ENCODE peak calls at places on chromosomes 11 and 22, in nine cellular contexts. J is CD4-positive, CD25-positive, alpha-beta regulatory T cell; Z is cardiac muscle cell; M is aorta; L is CD8-positive, alpha-beta memory T cell; S is ovary; I is thoracic aorta; G is IMR-90; U is GM23248. B is an unnamed sample. For H3K27me3, the result is how much of the 10 kb centered on the place peaks cover.

GRCh38 chr22:36366291-36366708 is 21.5 kb downstream of the MYH9 start:
- DNase-seq in J (no peak), Z (no peak), M (no peak), L (no peak), S (no peak), I (peak), G (peak), U (no peak), B (no peak)

GRCh38 chr11:46896719-46897406 is 21.5 kb downstream of the LRP4 start:
- DNase-seq in J (peak), Z (peak), M (no peak), L (no peak), S (no peak), I (no peak), G (peak), U (peak), B (no peak)

GRCh38 chr11:74256370-74257133 is 54.9 kb downstream of the P4HA3 start:
- DNase-seq in J (no peak), Z (no peak), M (no peak), L (no peak), S (no peak), I (no peak), G (no peak), U (peak), B (no peak)

GRCh38 chr11:78870655-78871054 is 296.0 kb upstream of the NARS2 start:
- DNase-seq in J (no peak), Z (no peak), M (no peak), L (no peak), S (no peak), I (no peak), G (no peak), U (no peak), B (no peak)

GRCh38 chr11:86041975-86042378 is 26.9 kb downstream of the PICALM start:
- DNase-seq in J (peak), Z (peak), M (no peak), L (peak), S (peak), I (peak), G (peak), U (peak), B (peak)

GRCh38 chr11:128453444-128454336 is 133.7 kb downstream of the ETS1 start:
- DNase-seq in J (peak), Z (no peak), M (peak), L (no peak), S (peak), I (peak), G (peak), U (peak), B (no peak)

GRCh38 chr11:67056640-67057409 is at the start of gene RHOD:
- DNase-seq in J (peak), Z (peak), M (no peak), L (peak), S (peak), I (no peak), G (no peak), U (peak), B (peak)

GRCh38 chr11:113577356-113578163 is 102.4 kb upstream of the DRD2 start:
- DNase-seq in J (peak), Z (no peak), M (no peak), L (no peak), S (no peak), I (no peak), G (no peak), U (peak), B (no peak)

GRCh38 chr11:128481135-128481534 is 106.2 kb downstream of the ETS1 start:
- DNase-seq in J (no peak), Z (no peak), M (no peak), L (no peak), S (no peak), I (no peak), G (peak), U (peak), B (no peak)

DNA sequence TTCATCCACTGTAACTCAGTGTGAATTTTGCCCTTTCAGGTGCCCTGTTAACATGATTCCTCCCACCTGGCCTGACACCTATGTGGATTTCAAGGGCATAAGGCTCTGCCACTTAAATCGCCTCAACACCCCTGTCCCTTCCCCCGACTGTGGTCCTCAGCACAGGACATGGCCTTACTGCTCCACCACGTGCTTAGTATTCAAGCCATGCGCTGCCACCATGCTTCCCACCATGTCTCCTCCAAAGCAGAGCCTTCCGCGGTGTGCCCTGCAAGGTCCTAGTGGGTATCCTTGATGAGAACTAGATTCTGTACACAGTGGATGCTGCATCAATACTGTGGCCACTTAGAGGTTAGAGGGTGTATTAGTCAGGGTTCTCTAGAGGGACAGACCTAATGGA is 51.9 kb downstream of the BUD13 start:
- DNase-seq in J (no peak), Z (no peak), M (no peak), L (no peak), S (no peak), I (no peak), G (no peak), U (no peak), B (no peak)
- H3K27me3 ChIP-seq in J (under half), Z (under half), M (under half), L (under half), S (under half), I (under half), G (under half), U (under half), B (under half)

DNA sequence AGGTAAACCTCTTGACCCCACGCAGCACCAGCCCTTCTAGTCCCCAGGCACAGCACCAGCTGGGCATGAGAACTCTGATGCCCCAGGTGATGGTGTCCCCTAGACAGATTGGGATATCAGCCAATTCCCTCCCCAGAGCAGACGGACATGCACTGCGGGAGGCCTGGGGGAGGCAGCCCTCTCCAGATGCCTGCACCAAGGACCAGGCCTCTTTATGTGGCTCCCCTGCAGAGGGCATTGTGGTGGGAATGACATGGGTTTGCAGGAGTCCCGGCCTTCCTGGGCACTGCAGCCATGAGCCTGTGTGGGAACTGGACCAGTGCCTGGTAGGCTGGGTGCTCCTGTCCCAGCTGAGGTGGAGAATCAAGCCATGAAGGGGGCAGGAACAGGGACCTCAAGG is 25.9 kb downstream of the PPM1F start:
- DNase-seq in J (no peak), Z (no peak), M (no peak), L (no peak), S (no peak), I (no peak), G (no peak), U (no peak), B (no peak)
- H3K4me3 ChIP-seq in J (no peak), Z (no peak), M (no peak), L (no peak), S (no peak), I (no peak), G (no peak), U (no peak), B (no peak)

DNA sequence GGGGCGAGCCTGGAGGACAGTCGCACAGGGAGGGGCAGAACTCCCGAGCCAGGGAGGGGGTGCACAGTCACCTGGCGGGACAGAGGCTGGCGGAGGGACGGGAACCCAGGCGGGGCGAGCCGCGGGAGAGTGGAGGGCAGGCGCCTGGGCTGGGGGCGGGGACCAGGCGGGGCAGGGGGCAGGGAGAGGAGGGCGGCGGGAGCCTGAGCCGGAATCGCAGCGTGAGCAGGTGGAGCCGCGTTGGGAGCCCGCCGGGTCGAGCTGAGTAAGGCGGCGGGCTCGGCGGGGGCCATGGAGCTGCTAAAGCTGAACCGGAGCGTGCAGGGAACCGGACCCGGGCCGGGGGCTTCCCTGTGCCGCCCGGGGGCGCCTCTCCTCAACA is at the start of gene CCKBR:
- DNase-seq in J (no peak), Z (peak), M (no peak), L (peak), S (peak), I (no peak), G (no peak), U (no peak), B (no peak)
- H3K27me3 ChIP-seq in J (half or more), Z (under half), M (under half), L (under half), S (under half), I (under half), G (half or more), U (half or more), B (half or more)

DNA sequence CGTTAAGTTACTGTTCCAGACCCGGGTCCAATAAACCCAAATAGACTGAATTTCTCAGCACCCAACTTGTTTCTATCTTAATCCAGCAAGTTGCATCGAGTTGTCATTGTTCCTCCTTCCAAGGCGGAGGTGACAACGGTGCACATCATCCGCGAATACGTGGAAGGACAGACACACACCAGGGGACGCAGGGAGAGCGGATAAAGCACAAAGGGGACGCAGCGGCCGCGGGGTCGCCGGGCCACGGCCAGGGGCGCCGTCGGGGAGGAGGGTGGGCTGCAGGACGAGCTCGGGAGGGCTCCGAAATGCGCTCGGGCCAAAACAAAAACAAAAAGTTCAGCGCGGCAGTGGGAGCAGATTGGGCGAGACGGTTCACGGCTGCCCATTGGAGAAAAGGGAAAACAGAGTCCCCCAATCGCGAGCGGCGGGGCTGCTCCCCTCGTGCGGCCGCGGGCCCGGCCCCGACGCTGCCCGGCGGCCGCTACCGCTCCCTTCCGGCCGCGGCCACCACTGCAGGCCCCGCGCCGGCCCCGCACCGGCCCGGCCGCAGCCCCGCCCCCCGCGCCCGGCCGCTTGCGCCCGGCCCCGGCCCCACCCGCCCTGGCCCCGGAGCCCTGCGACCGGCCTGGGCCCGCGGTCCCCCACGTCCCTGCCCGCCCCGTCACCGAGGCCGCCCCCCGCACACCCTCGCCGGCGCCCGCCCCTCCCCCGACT is 518 bp downstream of the KMT5B start:
- DNase-seq in J (peak), Z (peak), M (peak), L (peak), S (peak), I (no peak), G (peak), U (peak), B (peak)
- H3K4me3 ChIP-seq in J (peak), Z (peak), M (peak), L (peak), S (peak), I (peak), G (peak), U (peak), B (peak)

GRCh38 chr11:64714664-64715063 is 8.3 kb downstream of the NRXN2 start:
- DNase-seq in J (no peak), Z (no peak), M (no peak), L (no peak), S (no peak), I (no peak), G (no peak), U (no peak), B (no peak)
- H3K27me3 ChIP-seq in J (under half), Z (half or more), M (under half), L (half or more), S (under half), I (under half), G (half or more), U (half or more), B (under half)

DNA sequence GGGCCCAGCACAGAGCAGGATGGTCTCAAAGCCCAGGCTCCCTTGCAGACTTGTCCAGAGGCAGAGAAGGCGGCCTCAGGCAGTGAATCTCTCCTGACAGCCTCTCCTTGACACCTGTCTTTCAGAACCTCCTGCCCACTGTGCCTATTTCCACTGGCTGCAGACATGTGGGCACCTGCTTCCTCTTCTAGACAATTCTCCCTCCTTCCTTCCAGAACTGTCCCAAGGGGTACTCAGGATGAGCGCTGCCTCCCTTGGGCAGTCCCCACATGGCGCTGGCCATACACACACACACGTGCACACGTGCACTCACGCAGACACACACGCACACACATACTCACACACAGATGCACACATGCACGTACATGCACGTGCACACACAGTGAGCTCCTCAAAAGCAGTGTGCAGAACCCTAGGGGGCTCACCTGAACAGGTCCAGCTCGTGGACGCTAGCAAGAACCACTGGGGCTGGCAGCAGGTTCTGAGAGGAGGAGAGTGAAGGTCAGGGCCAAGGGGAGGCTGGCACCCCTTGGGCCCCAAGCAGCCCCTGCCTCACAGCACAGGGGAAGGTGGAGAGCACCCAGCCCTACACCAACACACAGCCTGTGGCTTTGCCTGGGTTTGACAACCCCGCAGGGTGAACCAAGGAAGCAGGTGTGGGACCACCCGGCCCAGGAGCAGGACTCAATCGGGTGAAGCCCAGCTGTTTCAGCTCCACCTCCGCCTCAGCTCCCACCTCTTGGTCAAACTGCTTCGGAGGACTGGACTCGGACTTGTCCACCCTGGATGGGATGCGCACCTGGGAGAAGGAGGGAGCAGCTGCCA is 8.1 kb upstream of the PLXNB2 start:
- DNase-seq in J (no peak), Z (no peak), M (no peak), L (no peak), S (no peak), I (no peak), G (no peak), U (no peak), B (peak)
- H3K4me3 ChIP-seq in J (no peak), Z (no peak), M (no peak), L (no peak), S (no peak), I (no peak), G (no peak), U (no peak), B (no peak)

DNA sequence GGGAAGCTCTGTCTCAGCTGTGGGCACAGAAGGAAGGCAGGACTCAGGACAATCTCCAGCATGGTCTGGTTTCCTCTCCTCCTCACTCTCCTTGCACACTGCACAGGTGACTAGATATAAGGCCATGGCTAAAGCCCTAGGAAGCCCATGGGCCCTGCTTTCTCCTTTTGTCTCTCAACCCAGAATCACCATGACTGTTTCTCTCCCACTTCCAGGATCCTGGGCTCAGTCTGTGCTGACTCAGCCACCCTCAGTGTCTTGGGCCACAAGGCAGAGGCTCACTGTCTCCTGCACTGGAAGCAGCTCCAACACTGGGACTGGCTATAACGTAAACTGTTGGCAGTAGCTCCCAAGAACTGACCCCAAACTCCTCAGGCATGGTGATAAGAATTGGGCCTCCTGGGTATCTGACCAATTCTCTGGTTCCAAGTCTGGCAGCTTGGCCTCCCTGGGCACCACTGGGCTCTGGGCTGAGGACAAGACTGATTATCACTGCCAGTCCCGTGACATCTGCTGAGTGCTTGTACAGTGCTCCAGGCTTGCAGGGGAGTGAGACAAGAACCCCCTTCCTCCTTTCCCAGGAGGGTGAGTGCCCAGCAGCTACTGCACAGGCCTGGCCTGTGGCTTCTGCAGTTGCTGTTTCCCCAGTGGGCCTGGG is 104.0 kb upstream of the TOP3B start:
- DNase-seq in J (no peak), Z (no peak), M (no peak), L (no peak), S (no peak), I (no peak), G (peak), U (peak), B (no peak)
- H3K27me3 ChIP-seq in J (under half), Z (half or more), M (under half), L (under half), S (under half), I (under half), G (under half), U (under half), B (under half)

DNA sequence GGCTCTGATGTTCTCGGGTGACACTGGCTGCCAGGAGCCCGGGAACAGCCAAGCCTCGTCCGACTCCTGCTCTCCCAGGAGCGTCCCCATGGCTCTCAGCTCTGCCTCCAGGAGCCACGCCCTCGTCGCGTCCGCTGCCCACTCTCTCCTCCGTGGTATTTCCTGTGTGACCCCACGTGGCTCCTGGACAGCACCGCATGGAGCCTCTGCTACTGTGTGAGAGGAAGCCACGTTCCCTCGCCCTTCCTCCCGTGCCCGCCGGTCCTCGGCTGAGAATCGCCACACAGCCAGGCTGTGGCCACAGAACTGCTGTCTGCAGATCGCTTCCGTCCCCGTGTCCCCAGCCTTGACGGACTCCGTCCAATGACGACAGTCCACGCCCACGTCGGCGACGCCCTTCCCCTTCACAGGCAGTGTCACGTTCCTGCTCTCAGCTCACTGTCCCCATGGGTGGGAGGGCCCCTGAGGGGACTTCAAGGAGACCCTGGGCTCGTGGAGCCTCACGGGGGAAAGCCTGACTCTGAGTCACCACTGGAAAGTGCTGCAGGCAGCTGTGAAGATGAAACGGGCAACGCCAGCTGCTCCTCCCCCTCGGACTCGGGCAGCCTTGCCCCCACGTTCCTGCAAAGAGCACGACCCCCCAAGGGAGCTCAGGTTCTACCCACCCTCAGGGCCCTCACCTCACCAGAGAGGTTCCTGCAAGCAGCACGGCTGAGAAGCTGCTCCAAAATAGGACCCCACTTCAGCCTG is 458.5 kb downstream of the BRD1 start:
- DNase-seq in J (no peak), Z (no peak), M (no peak), L (no peak), S (no peak), I (no peak), G (no peak), U (no peak), B (no peak)
- H3K4me3 ChIP-seq in J (no peak), Z (no peak), M (no peak), L (no peak), S (no peak), I (no peak), G (no peak), U (no peak), B (no peak)